ENCODE peak calls at places on chromosomes 5 and 9, in four cellular contexts. W is pancreas, D is AG10803, K is iris pigment epithelial cell. Q is an unnamed sample.

GRCh38 chr5:135318924-135319323 is 80.1 kb downstream of the MACROH2A1 start:
- DNase-seq in K (no peak), D (no peak), W (no peak), Q (no peak)

GRCh38 chr5:39151731-39152130 is 67.6 kb downstream of the FYB1 start:
- DNase-seq in D (no peak), W (no peak), K (no peak), Q (no peak)

GRCh38 chr5:139689631-139690384 is 41.7 kb downstream of the CXXC5 start:
- DNase-seq in D (no peak), W (peak), K (peak), Q (no peak)

GRCh38 chr5:134554319-134555222 is 29.1 kb downstream of the JADE2 start:
- DNase-seq in W (peak), D (peak), K (peak), Q (no peak)

GRCh38 chr9:137619240-137620090 is 660 bp downstream of the EHMT1 start:
- DNase-seq in W (peak), D (peak), K (peak), Q (no peak)

GRCh38 chr9:4020747-4021296 is 279.0 kb downstream of the GLIS3 start:
- DNase-seq in D (no peak), K (no peak), W (no peak), Q (no peak)

GRCh38 chr9:37148181-37148580 is 27.8 kb downstream of the ZCCHC7 start:
- DNase-seq in D (no peak), K (no peak), W (no peak), Q (no peak)

GRCh38 chr5:168865973-168866372 is 286.8 kb upstream of the PANK3 start:
- DNase-seq in K (no peak), W (no peak), D (peak), Q (no peak)

GRCh38 chr5:106314221-106314824 is 1356.4 kb downstream of the EFNA5 start:
- DNase-seq in W (no peak), D (peak), K (peak), Q (no peak)

GRCh38 chr9:130936285-130937117 is 2.5 kb downstream of the FIBCD1 start:
- DNase-seq in K (peak), W (no peak), D (peak), Q (no peak)

GRCh38 chr5:80122599-80122998 is 87.5 kb downstream of the THBS4 start:
- DNase-seq in W (no peak), K (no peak), D (no peak), Q (no peak)

GRCh38 chr9:117073539-117074336 is 341.1 kb downstream of the ASTN2 start:
- DNase-seq in K (peak), W (no peak), D (no peak), Q (peak)

GRCh38 chr5:173984218-173984617 is 4.8 kb upstream of the C5orf47 start:
- DNase-seq in W (no peak), K (peak), D (no peak), Q (no peak)

GRCh38 chr9:110975278-110975677 is 63.0 kb downstream of the LPAR1 start:
- DNase-seq in D (no peak), K (peak), W (no peak), Q (no peak)

GRCh38 chr5:127813633-127814171 is 110.5 kb downstream of the CCDC192 start:
- DNase-seq in D (peak), K (peak), W (no peak), Q (no peak)

GRCh38 chr5:94754824-94755223 is 136.4 kb downstream of the SLF1 start:
- DNase-seq in W (no peak), K (no peak), D (no peak), Q (no peak)

GRCh38 chr9:4538621-4539020 is 48.4 kb downstream of the SLC1A1 start:
- DNase-seq in W (no peak), D (no peak), K (no peak), Q (no peak)

GRCh38 chr9:69622664-69623063 is 49.5 kb downstream of the APBA1 start:
- DNase-seq in W (no peak), K (peak), D (peak), Q (no peak)

GRCh38 chr9:5587024-5587423 is 41.9 kb upstream of the RIC1 start:
- DNase-seq in W (no peak), K (peak), D (peak), Q (no peak)

GRCh38 chr5:134541736-134542376 is 16.4 kb downstream of the JADE2 start:
- DNase-seq in K (peak), D (no peak), W (peak), Q (no peak)